ENCODE peak calls at places on chromosomes 2 and 18, in four cellular contexts. One of them, this sample, is unnamed.

GRCh38 chr18:26458526-26459232 is 89.7 kb downstream of the KCTD1 start:
- DNase-seq in RWPE1: no peak
- DNase-seq in progenitor cell of endocrine pancreas: no peak
- DNase-seq in gastrocnemius medialis: no peak
- DNase-seq in this sample: no peak

GRCh38 chr2:225013432-225014048 is 28.7 kb downstream of the DOCK10 start:
- DNase-seq in progenitor cell of endocrine pancreas: no peak
- DNase-seq in gastrocnemius medialis: no peak
- DNase-seq in RWPE1: no peak
- DNase-seq in this sample: no peak

GRCh38 chr18:22309191-22309590 is 108.5 kb downstream of the CTAGE1 start:
- DNase-seq in gastrocnemius medialis: no peak
- DNase-seq in RWPE1: no peak
- DNase-seq in progenitor cell of endocrine pancreas: no peak
- DNase-seq in this sample: no peak

GRCh38 chr2:3305431-3305830 is 72.2 kb downstream of the EIPR1 start:
- DNase-seq in RWPE1: no peak
- DNase-seq in progenitor cell of endocrine pancreas: no peak
- DNase-seq in gastrocnemius medialis: no peak
- DNase-seq in this sample: no peak

GRCh38 chr2:33214436-33214835 is 262.0 kb upstream of the RASGRP3 start:
- DNase-seq in progenitor cell of endocrine pancreas: no peak
- DNase-seq in gastrocnemius medialis: no peak
- DNase-seq in RWPE1: no peak
- DNase-seq in this sample: no peak

GRCh38 chr2:189552991-189553404 is 27.6 kb downstream of the SLC40A1 start:
- DNase-seq in RWPE1: no peak
- DNase-seq in gastrocnemius medialis: no peak
- DNase-seq in progenitor cell of endocrine pancreas: no peak
- DNase-seq in this sample: no peak

GRCh38 chr2:229335877-229336346 is 64.8 kb upstream of the PID1 start:
- DNase-seq in progenitor cell of endocrine pancreas: no peak
- DNase-seq in gastrocnemius medialis: no peak
- DNase-seq in RWPE1: no peak
- DNase-seq in this sample: no peak

GRCh38 chr2:236674646-236675045 is 105.0 kb downstream of the ACKR3 start:
- DNase-seq in progenitor cell of endocrine pancreas: no peak
- DNase-seq in gastrocnemius medialis: no peak
- DNase-seq in RWPE1: no peak
- DNase-seq in this sample: no peak

GRCh38 chr2:1685957-1686783 is 58.1 kb downstream of the PXDN start:
- DNase-seq in progenitor cell of endocrine pancreas: no peak
- DNase-seq in RWPE1: peak
- DNase-seq in gastrocnemius medialis: no peak
- DNase-seq in this sample: no peak

GRCh38 chr2:70984228-70984575 is 5.8 kb downstream of the ANKRD53 start:
- DNase-seq in gastrocnemius medialis: no peak
- DNase-seq in RWPE1: no peak
- DNase-seq in progenitor cell of endocrine pancreas: no peak
- DNase-seq in this sample: no peak

GRCh38 chr2:240499309-240500301 is 58.2 kb downstream of the ANKMY1 start:
- DNase-seq in progenitor cell of endocrine pancreas: no peak
- DNase-seq in gastrocnemius medialis: no peak
- DNase-seq in RWPE1: no peak
- DNase-seq in this sample: no peak

GRCh38 chr2:57943271-57943670 is 103.3 kb upstream of the VRK2 start:
- DNase-seq in gastrocnemius medialis: no peak
- DNase-seq in progenitor cell of endocrine pancreas: no peak
- DNase-seq in RWPE1: no peak
- DNase-seq in this sample: no peak

GRCh38 chr2:232523682-232524597 is 2.0 kb upstream of the CHRND start:
- DNase-seq in RWPE1: peak
- DNase-seq in gastrocnemius medialis: no peak
- DNase-seq in progenitor cell of endocrine pancreas: peak
- DNase-seq in this sample: peak

GRCh38 chr2:144938308-144938709 is 418.4 kb upstream of the ZEB2 start:
- DNase-seq in gastrocnemius medialis: no peak
- DNase-seq in RWPE1: peak
- DNase-seq in progenitor cell of endocrine pancreas: no peak
- DNase-seq in this sample: peak

GRCh38 chr2:161128885-161129284 is 31.3 kb upstream of the TANK start:
- DNase-seq in RWPE1: no peak
- DNase-seq in gastrocnemius medialis: no peak
- DNase-seq in progenitor cell of endocrine pancreas: no peak
- DNase-seq in this sample: no peak

GRCh38 chr2:237405605-237406004 is 8.4 kb downstream of the COL6A3 start:
- DNase-seq in gastrocnemius medialis: no peak
- DNase-seq in progenitor cell of endocrine pancreas: no peak
- DNase-seq in RWPE1: no peak
- DNase-seq in this sample: no peak

GRCh38 chr2:216657963-216658362 is 24.7 kb downstream of the IGFBP2 start:
- DNase-seq in RWPE1: no peak
- DNase-seq in gastrocnemius medialis: no peak
- DNase-seq in progenitor cell of endocrine pancreas: no peak
- DNase-seq in this sample: no peak

GRCh38 chr2:142190805-142191204 is 60.0 kb upstream of the LRP1B start:
- DNase-seq in progenitor cell of endocrine pancreas: no peak
- DNase-seq in RWPE1: no peak
- DNase-seq in gastrocnemius medialis: no peak
- DNase-seq in this sample: no peak

GRCh38 chr2:224754129-224754528 is 38.0 kb upstream of the CCDC195 start:
- DNase-seq in RWPE1: peak
- DNase-seq in gastrocnemius medialis: no peak
- DNase-seq in progenitor cell of endocrine pancreas: no peak
- DNase-seq in this sample: no peak

GRCh38 chr2:181876614-181877063 is 14.9 kb upstream of the ITPRID2 start:
- DNase-seq in RWPE1: peak
- DNase-seq in progenitor cell of endocrine pancreas: no peak
- DNase-seq in gastrocnemius medialis: no peak
- DNase-seq in this sample: peak

GRCh38 chr2:32806857-32807256 is 139.9 kb upstream of the LTBP1 start:
- DNase-seq in gastrocnemius medialis: no peak
- DNase-seq in progenitor cell of endocrine pancreas: no peak
- DNase-seq in RWPE1: peak
- DNase-seq in this sample: no peak

GRCh38 chr2:170122883-170123547 is 54.9 kb upstream of the MYO3B start:
- DNase-seq in gastrocnemius medialis: no peak
- DNase-seq in RWPE1: peak
- DNase-seq in progenitor cell of endocrine pancreas: no peak
- DNase-seq in this sample: peak

GRCh38 chr18:58495634-58496033 is 133.3 kb downstream of the ALPK2 start:
- DNase-seq in gastrocnemius medialis: no peak
- DNase-seq in progenitor cell of endocrine pancreas: no peak
- DNase-seq in RWPE1: no peak
- DNase-seq in this sample: no peak

GRCh38 chr2:3115301-3116042 is 262.1 kb downstream of the EIPR1 start:
- DNase-seq in RWPE1: no peak
- DNase-seq in progenitor cell of endocrine pancreas: no peak
- DNase-seq in gastrocnemius medialis: no peak
- DNase-seq in this sample: no peak

GRCh38 chr2:227188292-227188691 is 23.9 kb downstream of the COL4A3 start:
- DNase-seq in progenitor cell of endocrine pancreas: no peak
- DNase-seq in gastrocnemius medialis: peak
- DNase-seq in RWPE1: no peak
- DNase-seq in this sample: no peak

GRCh38 chr2:201668402-201668801 is 25.1 kb upstream of the TMEM237 start:
- DNase-seq in RWPE1: no peak
- DNase-seq in gastrocnemius medialis: no peak
- DNase-seq in progenitor cell of endocrine pancreas: no peak
- DNase-seq in this sample: no peak

GRCh38 chr2:128646691-128647090 is 328.0 kb upstream of the HS6ST1 start:
- DNase-seq in progenitor cell of endocrine pancreas: peak
- DNase-seq in RWPE1: no peak
- DNase-seq in gastrocnemius medialis: no peak
- DNase-seq in this sample: no peak

GRCh38 chr2:45699032-45699658 is 47.7 kb downstream of the PRKCE start:
- DNase-seq in gastrocnemius medialis: no peak
- DNase-seq in RWPE1: peak
- DNase-seq in progenitor cell of endocrine pancreas: no peak
- DNase-seq in this sample: no peak

GRCh38 chr18:57811477-57812125 is 8.5 kb upstream of the ATP8B1 start:
- DNase-seq in progenitor cell of endocrine pancreas: no peak
- DNase-seq in RWPE1: no peak
- DNase-seq in gastrocnemius medialis: no peak
- DNase-seq in this sample: no peak

GRCh38 chr2:45690223-45690622 is 38.7 kb downstream of the PRKCE start:
- DNase-seq in progenitor cell of endocrine pancreas: no peak
- DNase-seq in RWPE1: no peak
- DNase-seq in gastrocnemius medialis: no peak
- DNase-seq in this sample: no peak

GRCh38 chr2:118197011-118197695 is 108.9 kb downstream of the INSIG2 start:
- DNase-seq in progenitor cell of endocrine pancreas: no peak
- DNase-seq in RWPE1: peak
- DNase-seq in gastrocnemius medialis: no peak
- DNase-seq in this sample: no peak

GRCh38 chr2:8394131-8394530 is 287.7 kb upstream of the ID2 start:
- DNase-seq in gastrocnemius medialis: no peak
- DNase-seq in progenitor cell of endocrine pancreas: no peak
- DNase-seq in RWPE1: no peak
- DNase-seq in this sample: no peak

GRCh38 chr2:40228296-40228695 is 223.6 kb downstream of the SLC8A1 start:
- DNase-seq in progenitor cell of endocrine pancreas: no peak
- DNase-seq in RWPE1: no peak
- DNase-seq in gastrocnemius medialis: no peak
- DNase-seq in this sample: no peak

GRCh38 chr18:74497308-74497640 is 1.1 kb downstream of the CNDP2 start:
- DNase-seq in gastrocnemius medialis: no peak
- DNase-seq in RWPE1: no peak
- DNase-seq in progenitor cell of endocrine pancreas: no peak
- DNase-seq in this sample: no peak

GRCh38 chr2:119223521-119224390 is at the start of gene STEAP3:
- DNase-seq in gastrocnemius medialis: peak
- DNase-seq in RWPE1: peak
- DNase-seq in progenitor cell of endocrine pancreas: peak
- DNase-seq in this sample: peak

GRCh38 chr2:106020032-106020431 is 174.1 kb downstream of the UXS1 start:
- DNase-seq in gastrocnemius medialis: no peak
- DNase-seq in progenitor cell of endocrine pancreas: no peak
- DNase-seq in RWPE1: no peak
- DNase-seq in this sample: no peak

GRCh38 chr18:44719519-44720060 is 38.9 kb downstream of the SETBP1 start:
- DNase-seq in gastrocnemius medialis: no peak
- DNase-seq in progenitor cell of endocrine pancreas: no peak
- DNase-seq in RWPE1: no peak
- DNase-seq in this sample: no peak

GRCh38 chr18:42108071-42108470 is 153.0 kb downstream of the PIK3C3 start:
- DNase-seq in gastrocnemius medialis: no peak
- DNase-seq in RWPE1: no peak
- DNase-seq in progenitor cell of endocrine pancreas: no peak
- DNase-seq in this sample: no peak

GRCh38 chr2:70087703-70088507 is 628 bp downstream of the PCBP1 start:
- DNase-seq in RWPE1: no peak
- DNase-seq in progenitor cell of endocrine pancreas: peak
- DNase-seq in gastrocnemius medialis: peak
- DNase-seq in this sample: peak

GRCh38 chr18:7273301-7273911 is 42.5 kb downstream of the LRRC30 start:
- DNase-seq in gastrocnemius medialis: no peak
- DNase-seq in RWPE1: peak
- DNase-seq in progenitor cell of endocrine pancreas: no peak
- DNase-seq in this sample: no peak